ENCODE peak calls at places on chromosomes 1 and 21, in five cellular contexts. E is brain microvascular endothelial cell, S is PC-3, P is endothelial cell, Q is BE2C. V is an unnamed sample.

GRCh38 chr1:55916480-55916879 is 662.9 kb downstream of the PLPP3 start:
- DNase-seq in S (peak), E (peak), P (no peak), Q (no peak), V (no peak)

GRCh38 chr1:13832536-13832935 is 132.5 kb downstream of the PRDM2 start:
- DNase-seq in P (no peak), S (no peak), Q (no peak), E (no peak), V (no peak)

GRCh38 chr1:19813651-19813960 is 1.5 kb downstream of the RNF186 start:
- DNase-seq in Q (no peak), S (no peak), P (no peak), E (no peak), V (no peak)

GRCh38 chr1:235199441-235199840 is 38.4 kb upstream of the RBM34 start:
- DNase-seq in S (no peak), Q (no peak), P (peak), E (peak), V (no peak)

GRCh38 chr1:63635681-63636080 is 42.5 kb downstream of the PGM1 start:
- DNase-seq in E (peak), S (no peak), Q (no peak), P (no peak), V (no peak)

GRCh38 chr1:223844962-223845809 is 561 bp downstream of the TP53BP2 start:
- DNase-seq in S (peak), Q (peak), P (peak), E (peak), V (peak)

GRCh38 chr1:53214541-53214940 is 5.9 kb downstream of the CZIB start:
- DNase-seq in E (no peak), P (no peak), S (no peak), Q (no peak), V (no peak)

GRCh38 chr21:33492571-33492970 is 1.1 kb upstream of the DNAJC28 start:
- DNase-seq in E (peak), P (no peak), S (peak), Q (no peak), V (no peak)

GRCh38 chr1:116345830-116346229 is 27.2 kb upstream of the ATP1A1 start:
- DNase-seq in S (no peak), Q (no peak), E (no peak), P (no peak), V (no peak)

GRCh38 chr1:23597635-23598388 is 38.5 kb upstream of the ID3 start:
- DNase-seq in S (no peak), P (no peak), E (no peak), Q (no peak), V (no peak)

GRCh38 chr1:167409183-167409582 is 109.1 kb downstream of the CD247 start:
- DNase-seq in Q (no peak), P (no peak), E (no peak), S (peak), V (no peak)

GRCh38 chr1:174982971-174983689 is 16.6 kb upstream of the CACYBP start:
- DNase-seq in Q (peak), S (peak), P (peak), E (peak), V (peak)

GRCh38 chr1:44512313-44512885 is 107.3 kb downstream of the RNF220 start:
- DNase-seq in Q (no peak), S (no peak), P (no peak), E (no peak), V (no peak)

GRCh38 chr1:110038271-110038670 is 3.8 kb downstream of the STRIP1 start:
- DNase-seq in S (no peak), Q (no peak), P (no peak), E (no peak), V (no peak)

GRCh38 chr21:30839304-30839703 is 9.7 kb upstream of the KRTAP7-1 start:
- DNase-seq in Q (peak), E (peak), S (peak), P (peak), V (peak)

GRCh38 chr1:23867953-23868847 is at the start of gene FUCA1:
- DNase-seq in Q (peak), S (peak), P (peak), E (peak), V (peak)

GRCh38 chr1:85314726-85315125 is 38.3 kb upstream of the BCL10 start:
- DNase-seq in S (no peak), Q (no peak), P (no peak), E (no peak), V (no peak)

GRCh38 chr1:237864338-237865244 is 26.1 kb downstream of the ZP4 start:
- DNase-seq in Q (peak), S (peak), P (peak), E (peak), V (peak)

GRCh38 chr1:81472387-81472786 is 328.3 kb upstream of the ADGRL2 start:
- DNase-seq in E (no peak), Q (no peak), P (peak), S (no peak), V (no peak)

GRCh38 chr1:201468844-201469644 is at the start of gene PHLDA3:
- DNase-seq in E (peak), S (peak), P (peak), Q (peak), V (peak)

GRCh38 chr1:157367091-157367739 is 185.1 kb downstream of the FCRL5 start:
- DNase-seq in S (no peak), Q (no peak), P (no peak), E (no peak), V (no peak)

GRCh38 chr21:44919913-44920693 is 596 bp downstream of the ITGB2 start:
- DNase-seq in Q (no peak), S (no peak), E (no peak), P (no peak), V (no peak)

GRCh38 chr1:112017183-112017582 is 27.7 kb upstream of the KCND3 start:
- DNase-seq in S (no peak), E (no peak), Q (no peak), P (no peak), V (no peak)

GRCh38 chr1:192852001-192852400 is 43.2 kb downstream of the RGS2 start:
- DNase-seq in Q (no peak), E (no peak), S (no peak), P (no peak), V (no peak)

GRCh38 chr1:21251773-21252471 is 38.3 kb downstream of the ECE1 start:
- DNase-seq in Q (no peak), E (peak), P (no peak), S (peak), V (no peak)

GRCh38 chr1:28591708-28592313 is at the start of gene RAB42:
- DNase-seq in P (no peak), S (no peak), Q (no peak), E (no peak), V (peak)

GRCh38 chr1:9787702-9788101 is 36.1 kb downstream of the CLSTN1 start:
- DNase-seq in S (no peak), Q (no peak), P (no peak), E (no peak), V (no peak)

GRCh38 chr21:15966216-15966615 is 236.4 kb downstream of the USP25 start:
- DNase-seq in P (no peak), Q (no peak), E (no peak), S (no peak), V (no peak)

GRCh38 chr1:237105826-237106225 is 63.8 kb downstream of the RYR2 start:
- DNase-seq in E (no peak), S (no peak), Q (no peak), P (no peak), V (no peak)

GRCh38 chr21:42534361-42534900 is 20.8 kb downstream of the SLC37A1 start:
- DNase-seq in Q (peak), S (no peak), P (no peak), E (no peak), V (no peak)

GRCh38 chr1:151067185-151067584 is 3.4 kb upstream of the GABPB2 start:
- DNase-seq in E (no peak), S (no peak), P (no peak), Q (no peak), V (no peak)

GRCh38 chr1:151069103-151069486 is 1.5 kb upstream of the GABPB2 start:
- DNase-seq in Q (no peak), E (no peak), S (no peak), P (no peak), V (no peak)

GRCh38 chr1:151072224-151072623 is 1.7 kb downstream of the GABPB2 start:
- DNase-seq in E (no peak), P (no peak), Q (no peak), S (no peak), V (no peak)
- TF ChIP-seq CTCF in E (peak), P (no peak), Q (no peak), S (no peak), V (no peak)

DNA sequence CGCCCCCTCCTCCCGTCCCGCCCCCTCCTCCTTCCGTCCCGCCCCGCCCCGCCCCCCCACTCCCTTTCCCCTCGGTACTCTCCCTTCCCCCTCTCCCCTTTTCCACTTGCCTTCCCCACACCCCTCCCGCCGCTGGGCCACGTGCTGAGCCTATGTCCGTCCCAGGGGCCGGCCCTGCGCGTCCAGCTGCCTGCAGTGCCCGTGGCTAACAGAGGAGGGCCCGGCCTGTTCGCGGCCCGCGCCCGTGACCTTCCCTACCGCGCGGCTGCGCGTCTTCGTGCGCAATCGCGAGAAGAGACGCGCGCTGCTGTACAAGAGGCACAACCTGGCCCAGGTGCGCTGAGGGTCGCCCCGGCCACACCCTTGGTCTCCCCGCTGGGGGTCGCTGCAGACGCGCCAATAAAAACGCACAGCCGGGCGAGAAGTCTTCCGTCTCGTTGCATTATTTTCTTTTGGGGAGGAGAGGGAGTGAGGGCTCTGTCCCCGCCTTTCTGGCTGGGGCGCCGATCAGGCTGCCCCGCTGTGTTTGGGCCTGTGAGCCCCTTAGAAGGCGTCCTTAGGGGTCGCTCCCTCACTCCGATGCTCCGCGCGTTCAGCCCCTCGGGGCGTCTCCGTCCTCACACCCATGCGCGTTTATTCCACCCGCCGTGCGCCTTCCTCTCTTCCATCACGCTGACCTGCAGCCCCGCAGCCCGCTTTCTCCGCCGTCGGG is 28.0 kb downstream of the TRIM11 start:
- DNase-seq in E (peak), Q (peak), P (peak), S (peak), V (peak)
- TF ChIP-seq CTCF in E (peak), Q (peak), P (peak), S (peak), V (peak)

DNA sequence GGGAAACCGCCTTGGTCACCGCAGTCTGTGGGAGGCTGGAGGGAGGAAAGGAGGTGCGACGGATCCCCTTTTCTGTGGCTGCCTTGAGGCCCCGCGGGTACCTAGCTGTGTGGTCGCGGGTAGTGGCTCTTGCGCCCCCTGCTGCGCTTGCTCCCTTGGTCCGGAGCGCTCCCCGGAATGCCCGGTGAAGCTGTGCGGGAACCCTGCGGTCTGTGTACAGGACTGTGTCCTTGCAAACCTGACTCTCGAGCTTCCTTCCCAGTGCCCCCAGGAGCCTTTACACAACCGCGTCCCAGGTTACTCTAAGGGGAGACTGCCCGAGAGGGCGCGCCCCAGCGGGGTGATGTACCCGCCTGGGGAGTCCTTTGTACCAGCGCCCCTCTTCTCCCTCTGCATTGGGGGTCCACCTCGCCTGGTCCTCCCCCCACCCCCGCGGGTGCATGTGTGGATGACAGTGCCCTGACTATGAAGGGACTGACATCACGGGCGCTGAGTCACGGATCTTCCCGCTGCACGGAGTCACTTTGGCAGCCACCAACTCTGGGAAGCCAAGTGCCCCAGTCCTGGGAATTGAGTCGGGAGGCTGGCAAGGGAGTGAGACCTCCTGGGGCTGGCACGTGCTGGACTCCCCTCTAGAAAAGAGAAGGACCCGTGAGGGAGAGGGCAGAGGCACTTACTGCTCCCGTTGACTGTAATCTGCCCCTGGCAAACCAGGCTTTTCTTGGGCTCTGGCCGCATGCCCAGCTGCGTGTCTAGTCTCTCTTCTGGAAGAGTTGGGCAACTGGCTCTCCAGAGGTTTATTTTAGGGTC is 824 bp downstream of the IL6R start:
- DNase-seq in S (peak), E (peak), Q (peak), P (peak), V (peak)
- TF ChIP-seq CTCF in S (peak), E (peak), Q (peak), P (no peak), V (no peak)

GRCh38 chr1:30882678-30883388 is 25.7 kb downstream of the SDC3 start:
- DNase-seq in E (no peak), S (no peak), P (no peak), Q (no peak), V (no peak)
- TF ChIP-seq CTCF in E (no peak), S (no peak), P (no peak), Q (no peak), V (no peak)

GRCh38 chr1:107966550-107966949 is 1.6 kb upstream of the VAV3 start:
- DNase-seq in E (no peak), S (no peak), P (no peak), Q (no peak), V (no peak)

GRCh38 chr1:107963601-107964396 is 1.2 kb downstream of the VAV3 start:
- DNase-seq in E (peak), S (no peak), Q (no peak), P (peak), V (peak)

GRCh38 chr1:107963009-107963408 is 2.0 kb downstream of the VAV3 start:
- DNase-seq in S (no peak), E (no peak), P (no peak), Q (no peak), V (no peak)

GRCh38 chr1:107964397-107965111 is 426 bp downstream of the VAV3 start:
- DNase-seq in P (peak), S (no peak), Q (peak), E (no peak), V (no peak)

DNA sequence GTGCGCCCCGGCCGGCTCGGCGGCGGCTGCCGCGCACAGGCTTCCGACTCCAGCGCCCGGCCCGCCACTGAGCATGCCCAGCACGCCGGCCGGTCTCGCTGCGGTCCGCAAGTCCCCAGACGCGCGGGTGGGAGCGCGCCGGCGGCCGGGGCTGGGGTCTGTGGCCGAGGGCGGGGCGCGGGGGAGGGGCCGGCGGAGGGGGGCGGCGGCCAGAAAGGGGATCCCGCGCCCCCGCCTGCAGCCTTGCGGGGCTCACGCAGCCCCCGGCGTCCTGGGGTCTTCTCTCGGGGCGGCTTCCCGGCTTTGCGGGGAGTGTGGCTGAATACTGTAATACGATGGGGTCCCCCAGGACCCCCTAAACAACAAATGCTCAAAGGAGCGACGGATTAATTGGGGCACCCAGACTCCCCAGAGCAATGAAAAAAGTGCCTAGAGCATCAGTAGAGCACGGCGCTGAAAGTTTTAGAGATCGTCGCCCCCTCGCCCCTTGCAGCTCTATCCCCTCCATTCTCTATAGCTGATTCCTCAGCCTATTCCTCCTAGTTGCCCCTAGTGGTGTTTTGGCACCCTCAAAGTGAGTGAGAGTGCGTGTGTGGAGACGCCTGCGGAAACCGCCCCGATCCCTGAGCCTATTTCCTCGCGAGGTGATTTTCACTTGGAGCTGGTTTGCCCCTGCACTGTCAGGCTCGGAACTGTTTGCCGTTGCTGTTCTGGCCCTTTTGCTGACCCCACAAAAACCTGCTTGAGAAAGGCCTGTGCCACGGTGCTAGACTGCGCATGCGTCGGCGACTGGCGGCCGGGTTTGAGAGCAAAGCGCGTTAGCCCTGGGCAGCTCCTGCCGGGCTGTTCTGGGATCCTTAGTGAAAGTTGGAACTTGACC is at the start of gene VAV3:
- DNase-seq in P (peak), S (peak), Q (peak), E (peak), V (peak)
- TF ChIP-seq CTCF in P (no peak), S (no peak), Q (peak), E (peak), V (peak)

GRCh38 chr1:68010094-68010493 is 40.3 kb downstream of the DIRAS3 start:
- DNase-seq in Q (no peak), P (no peak), S (peak), E (no peak), V (no peak)
- TF ChIP-seq CTCF in Q (no peak), P (no peak), S (peak), E (peak), V (peak)

GRCh38 chr1:197955486-197956394 is 38.6 kb downstream of the LHX9 start:
- DNase-seq in S (no peak), E (no peak), P (no peak), Q (no peak), V (no peak)
- TF ChIP-seq CTCF in S (no peak), E (no peak), P (no peak), Q (no peak), V (no peak)